ENCODE peak calls at places on chromosomes 4 and X, in ten cellular contexts. One of them, this sample, is unnamed.

GRCh38 chr4:57231781-57232180 is 121.6 kb upstream of the IGFBP7 start:
- DNase-seq in cardiac muscle cell: no peak
- DNase-seq in CD4-positive, alpha-beta memory T cell: no peak
- DNase-seq in heart left ventricle: no peak
- DNase-seq in naive thymus-derived CD4-positive, alpha-beta T cell: no peak
- DNase-seq in uterus: no peak
- DNase-seq in GM12878: no peak
- DNase-seq in heart right ventricle: no peak
- DNase-seq in fibroblast of lung: peak; percentile 3
- DNase-seq in ovary: no peak
- DNase-seq in this sample: no peak

GRCh38 chrX:20205927-20206708 is 60.6 kb downstream of the RPS6KA3 start:
- DNase-seq in ovary: no peak
- DNase-seq in cardiac muscle cell: no peak
- DNase-seq in heart left ventricle: peak; percentile 42
- DNase-seq in fibroblast of lung: no peak
- DNase-seq in GM12878: no peak
- DNase-seq in naive thymus-derived CD4-positive, alpha-beta T cell: no peak
- DNase-seq in heart right ventricle: peak; percentile 15
- DNase-seq in CD4-positive, alpha-beta memory T cell: no peak
- DNase-seq in uterus: no peak
- DNase-seq in this sample: no peak

GRCh38 chr4:37687175-37687525 is 974 bp upstream of the RELL1 start:
- DNase-seq in fibroblast of lung: no peak
- DNase-seq in heart right ventricle: no peak
- DNase-seq in heart left ventricle: no peak
- DNase-seq in cardiac muscle cell: no peak
- DNase-seq in uterus: no peak
- DNase-seq in CD4-positive, alpha-beta memory T cell: no peak
- DNase-seq in GM12878: no peak
- DNase-seq in naive thymus-derived CD4-positive, alpha-beta T cell: no peak
- DNase-seq in ovary: no peak
- DNase-seq in this sample: no peak

GRCh38 chr4:107115185-107115847 is 79.2 kb upstream of the DKK2 start:
- DNase-seq in ovary: no peak
- DNase-seq in uterus: no peak
- DNase-seq in naive thymus-derived CD4-positive, alpha-beta T cell: no peak
- DNase-seq in GM12878: no peak
- DNase-seq in CD4-positive, alpha-beta memory T cell: no peak
- DNase-seq in fibroblast of lung: peak; percentile 67
- DNase-seq in cardiac muscle cell: peak; percentile 22
- DNase-seq in heart left ventricle: no peak
- DNase-seq in heart right ventricle: no peak
- DNase-seq in this sample: no peak

GRCh38 chr4:130568746-130569145 is 1472.8 kb downstream of the C4orf33 start:
- DNase-seq in naive thymus-derived CD4-positive, alpha-beta T cell: no peak
- DNase-seq in fibroblast of lung: no peak
- DNase-seq in CD4-positive, alpha-beta memory T cell: no peak
- DNase-seq in heart right ventricle: no peak
- DNase-seq in uterus: no peak
- DNase-seq in cardiac muscle cell: no peak
- DNase-seq in heart left ventricle: no peak
- DNase-seq in ovary: no peak
- DNase-seq in GM12878: no peak
- DNase-seq in this sample: peak; percentile 21

GRCh38 chrX:51747671-51748070 is 4.4 kb downstream of the GSPT2 start:
- DNase-seq in cardiac muscle cell: peak; percentile 53
- DNase-seq in naive thymus-derived CD4-positive, alpha-beta T cell: no peak
- DNase-seq in GM12878: no peak
- DNase-seq in heart left ventricle: no peak
- DNase-seq in uterus: no peak
- DNase-seq in heart right ventricle: no peak
- DNase-seq in fibroblast of lung: peak; percentile 18
- DNase-seq in ovary: no peak
- DNase-seq in CD4-positive, alpha-beta memory T cell: no peak
- DNase-seq in this sample: no peak

GRCh38 chr4:22334155-22334554 is 181.7 kb downstream of the ADGRA3 start:
- DNase-seq in CD4-positive, alpha-beta memory T cell: no peak
- DNase-seq in heart left ventricle: no peak
- DNase-seq in GM12878: no peak
- DNase-seq in naive thymus-derived CD4-positive, alpha-beta T cell: no peak
- DNase-seq in cardiac muscle cell: no peak
- DNase-seq in heart right ventricle: no peak
- DNase-seq in fibroblast of lung: no peak
- DNase-seq in ovary: no peak
- DNase-seq in uterus: no peak
- DNase-seq in this sample: no peak

GRCh38 chrX:134572816-134573682 is 85.2 kb downstream of the PLAC1 start:
- DNase-seq in heart left ventricle: no peak
- DNase-seq in GM12878: no peak
- DNase-seq in cardiac muscle cell: no peak
- DNase-seq in ovary: no peak
- DNase-seq in heart right ventricle: no peak
- DNase-seq in uterus: no peak
- DNase-seq in fibroblast of lung: no peak
- DNase-seq in naive thymus-derived CD4-positive, alpha-beta T cell: no peak
- DNase-seq in CD4-positive, alpha-beta memory T cell: no peak
- DNase-seq in this sample: no peak

GRCh38 chr4:23384741-23385140 is 505.1 kb downstream of the PPARGC1A start:
- DNase-seq in heart right ventricle: no peak
- DNase-seq in cardiac muscle cell: peak; percentile 6
- DNase-seq in GM12878: no peak
- DNase-seq in fibroblast of lung: peak; percentile 35
- DNase-seq in naive thymus-derived CD4-positive, alpha-beta T cell: no peak
- DNase-seq in ovary: no peak
- DNase-seq in uterus: no peak
- DNase-seq in heart left ventricle: no peak
- DNase-seq in CD4-positive, alpha-beta memory T cell: no peak
- DNase-seq in this sample: no peak

DNA sequence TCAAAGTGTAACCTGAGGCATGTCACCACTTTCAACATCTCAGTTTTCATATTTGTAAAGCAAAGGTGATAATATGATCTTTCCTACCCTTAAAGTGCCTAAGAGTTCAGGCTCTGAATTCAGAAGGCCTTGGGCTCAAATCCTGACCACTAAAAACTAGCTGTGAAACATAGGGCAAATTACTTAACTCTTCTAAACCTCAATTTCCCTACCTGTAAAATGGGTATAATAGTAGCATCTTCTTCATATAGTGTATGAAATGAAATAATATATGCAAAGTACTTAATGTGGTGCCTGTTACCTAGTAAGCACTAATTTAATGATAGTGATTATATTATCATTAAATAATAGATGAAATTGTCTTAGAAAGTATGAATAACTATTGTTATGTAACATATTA is 7.0 kb upstream of the WDR44 start:
- DNase-seq in GM12878: no peak
- DNase-seq in heart left ventricle: no peak
- DNase-seq in ovary: no peak
- DNase-seq in naive thymus-derived CD4-positive, alpha-beta T cell: no peak
- DNase-seq in fibroblast of lung: no peak
- DNase-seq in cardiac muscle cell: no peak
- DNase-seq in CD4-positive, alpha-beta memory T cell: no peak
- DNase-seq in uterus: no peak
- DNase-seq in heart right ventricle: no peak
- DNase-seq in this sample: no peak
- H3K9me3 ChIP-seq in GM12878: no peaks in the 10 kb centered on the region
- H3K9me3 ChIP-seq in heart left ventricle: no peaks in the 10 kb centered on the region
- H3K9me3 ChIP-seq in ovary: no peaks in the 10 kb centered on the region
- H3K9me3 ChIP-seq in naive thymus-derived CD4-positive, alpha-beta T cell: no peaks in the 10 kb centered on the region
- H3K9me3 ChIP-seq in fibroblast of lung: no peaks in the 10 kb centered on the region
- H3K9me3 ChIP-seq in cardiac muscle cell: no peaks in the 10 kb centered on the region
- H3K9me3 ChIP-seq in CD4-positive, alpha-beta memory T cell: no peaks in the 10 kb centered on the region
- H3K9me3 ChIP-seq in uterus: no peaks in the 10 kb centered on the region
- H3K9me3 ChIP-seq in heart right ventricle: no peaks in the 10 kb centered on the region
- H3K9me3 ChIP-seq in this sample: no peaks in the 10 kb centered on the region

DNA sequence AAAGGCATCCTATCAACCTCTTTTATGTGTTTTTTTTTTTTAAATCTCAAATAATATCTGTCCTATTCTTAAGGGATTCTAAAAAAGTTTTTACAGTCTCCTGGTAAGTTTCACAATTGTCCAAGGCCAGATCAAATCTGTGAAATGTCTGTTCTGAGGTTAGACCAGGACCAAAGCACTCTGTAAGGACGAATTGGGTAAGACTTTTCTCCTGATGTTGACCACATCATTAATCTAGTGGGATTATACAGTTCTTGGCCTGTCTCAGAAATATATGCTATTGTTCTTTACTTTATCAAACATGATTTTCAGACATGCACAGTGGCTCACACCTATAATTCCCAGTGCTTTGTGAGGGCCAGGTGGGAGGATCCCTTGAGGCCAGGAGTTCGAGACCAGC is 45.8 kb upstream of the TMEM131L start:
- DNase-seq in heart left ventricle: no peak
- DNase-seq in cardiac muscle cell: peak; percentile 30
- DNase-seq in naive thymus-derived CD4-positive, alpha-beta T cell: no peak
- DNase-seq in heart right ventricle: no peak
- DNase-seq in fibroblast of lung: peak; percentile 11
- DNase-seq in uterus: no peak
- DNase-seq in ovary: no peak
- DNase-seq in CD4-positive, alpha-beta memory T cell: no peak
- DNase-seq in GM12878: no peak
- DNase-seq in this sample: no peak
- H3K4me3 ChIP-seq in heart left ventricle: no peak overlapping the region
- H3K4me3 ChIP-seq in cardiac muscle cell: no peak overlapping the region
- H3K4me3 ChIP-seq in naive thymus-derived CD4-positive, alpha-beta T cell: no peak overlapping the region
- H3K4me3 ChIP-seq in heart right ventricle: no peak overlapping the region
- H3K4me3 ChIP-seq in fibroblast of lung: no peak overlapping the region
- H3K4me3 ChIP-seq in uterus: no peak overlapping the region
- H3K4me3 ChIP-seq in ovary: no peak overlapping the region
- H3K4me3 ChIP-seq in CD4-positive, alpha-beta memory T cell: no peak overlapping the region
- H3K4me3 ChIP-seq in GM12878: no peak overlapping the region
- H3K4me3 ChIP-seq in this sample: no peak overlapping the region

GRCh38 chrX:81537723-81538122 is 335.8 kb downstream of the SH3BGRL start:
- DNase-seq in uterus: no peak
- DNase-seq in heart right ventricle: no peak
- DNase-seq in heart left ventricle: no peak
- DNase-seq in ovary: no peak
- DNase-seq in CD4-positive, alpha-beta memory T cell: no peak
- DNase-seq in GM12878: no peak
- DNase-seq in cardiac muscle cell: no peak
- DNase-seq in naive thymus-derived CD4-positive, alpha-beta T cell: no peak
- DNase-seq in fibroblast of lung: no peak
- DNase-seq in this sample: no peak

DNA sequence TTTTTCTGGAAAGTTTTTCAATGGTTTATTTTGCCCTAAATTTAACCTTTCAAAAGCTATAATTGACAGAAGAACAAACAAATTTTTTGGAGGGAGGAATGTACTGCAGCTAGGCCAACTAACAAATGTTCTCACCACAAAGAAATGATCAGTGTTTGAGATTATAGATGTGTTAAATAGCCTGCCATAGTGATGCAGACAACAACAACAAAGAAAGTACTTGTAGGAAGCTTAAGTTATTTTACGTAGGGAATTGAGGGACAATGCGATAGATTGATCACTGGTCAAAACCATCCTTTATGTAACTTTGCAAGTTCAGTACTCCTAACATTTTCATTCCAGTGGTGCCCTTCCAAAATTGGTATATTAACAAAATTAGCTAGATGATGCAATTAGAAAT is 340.4 kb downstream of the SH3BGRL start:
- DNase-seq in cardiac muscle cell: no peak
- DNase-seq in uterus: no peak
- DNase-seq in fibroblast of lung: no peak
- DNase-seq in GM12878: no peak
- DNase-seq in heart left ventricle: no peak
- DNase-seq in heart right ventricle: no peak
- DNase-seq in CD4-positive, alpha-beta memory T cell: no peak
- DNase-seq in naive thymus-derived CD4-positive, alpha-beta T cell: no peak
- DNase-seq in ovary: no peak
- DNase-seq in this sample: no peak
- H3K9me3 ChIP-seq in cardiac muscle cell: no peaks in the 10 kb centered on the region
- H3K9me3 ChIP-seq in uterus: no peaks in the 10 kb centered on the region
- H3K9me3 ChIP-seq in fibroblast of lung: no peaks in the 10 kb centered on the region
- H3K9me3 ChIP-seq in GM12878: no peaks in the 10 kb centered on the region
- H3K9me3 ChIP-seq in heart left ventricle: no peaks in the 10 kb centered on the region
- H3K9me3 ChIP-seq in heart right ventricle: peaks cover 9% of the 10 kb centered on the region
- H3K9me3 ChIP-seq in CD4-positive, alpha-beta memory T cell: no peaks in the 10 kb centered on the region
- H3K9me3 ChIP-seq in naive thymus-derived CD4-positive, alpha-beta T cell: no peaks in the 10 kb centered on the region
- H3K9me3 ChIP-seq in ovary: no peaks in the 10 kb centered on the region
- H3K9me3 ChIP-seq in this sample: no peaks in the 10 kb centered on the region

DNA sequence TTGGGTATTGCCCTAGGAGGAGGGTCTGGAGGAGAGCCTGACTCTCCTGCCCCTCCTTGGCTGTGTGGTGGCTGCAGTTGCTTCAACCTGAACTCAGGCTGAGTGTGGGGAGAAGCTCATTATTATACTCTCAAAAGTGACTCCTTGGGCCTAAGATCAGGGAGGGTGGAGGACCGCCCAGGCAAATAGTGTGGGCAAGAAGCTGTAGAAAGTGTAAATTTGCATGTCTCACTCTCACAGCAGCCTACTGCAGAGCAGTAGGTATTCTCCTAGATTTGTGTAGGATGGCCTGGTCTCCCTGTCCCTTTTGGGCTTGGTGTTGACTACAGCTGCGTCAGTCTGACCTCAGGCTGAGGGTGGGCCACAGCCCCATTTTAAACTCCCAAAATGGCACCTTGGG is 156.1 kb downstream of the ZNF330 start:
- DNase-seq in heart right ventricle: no peak
- DNase-seq in fibroblast of lung: no peak
- DNase-seq in GM12878: no peak
- DNase-seq in ovary: no peak
- DNase-seq in CD4-positive, alpha-beta memory T cell: no peak
- DNase-seq in naive thymus-derived CD4-positive, alpha-beta T cell: no peak
- DNase-seq in uterus: no peak
- DNase-seq in heart left ventricle: no peak
- DNase-seq in cardiac muscle cell: no peak
- DNase-seq in this sample: no peak
- H3K4me3 ChIP-seq in heart right ventricle: no peak overlapping the region
- H3K4me3 ChIP-seq in fibroblast of lung: no peak overlapping the region
- H3K4me3 ChIP-seq in GM12878: no peak overlapping the region
- H3K4me3 ChIP-seq in ovary: no peak overlapping the region
- H3K4me3 ChIP-seq in CD4-positive, alpha-beta memory T cell: no peak overlapping the region
- H3K4me3 ChIP-seq in naive thymus-derived CD4-positive, alpha-beta T cell: no peak overlapping the region
- H3K4me3 ChIP-seq in uterus: no peak overlapping the region
- H3K4me3 ChIP-seq in heart left ventricle: no peak overlapping the region
- H3K4me3 ChIP-seq in cardiac muscle cell: no peak overlapping the region
- H3K4me3 ChIP-seq in this sample: no peak overlapping the region

DNA sequence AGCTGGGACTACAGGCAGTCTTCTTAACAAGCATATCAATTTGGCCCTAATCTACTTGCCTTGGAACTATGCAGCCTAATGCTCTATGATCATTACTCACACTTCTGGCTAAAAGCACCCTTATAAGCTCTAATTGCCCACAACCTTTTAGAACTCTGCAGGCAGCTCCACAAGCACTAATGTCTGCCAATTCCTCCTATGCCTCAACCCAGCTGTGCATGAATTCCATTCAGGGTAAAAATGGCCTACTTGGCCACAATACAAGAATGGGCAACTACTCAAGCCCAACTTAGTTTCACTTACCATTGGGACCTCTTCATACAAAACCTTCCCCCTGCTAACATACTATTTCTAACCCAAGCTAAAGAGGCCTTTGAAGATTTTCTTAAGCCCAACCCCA is 51.7 kb downstream of the ZNF718 start:
- DNase-seq in CD4-positive, alpha-beta memory T cell: no peak
- DNase-seq in GM12878: no peak
- DNase-seq in ovary: no peak
- DNase-seq in cardiac muscle cell: no peak
- DNase-seq in uterus: no peak
- DNase-seq in fibroblast of lung: no peak
- DNase-seq in naive thymus-derived CD4-positive, alpha-beta T cell: no peak
- DNase-seq in heart left ventricle: no peak
- DNase-seq in heart right ventricle: no peak
- DNase-seq in this sample: no peak
- H3K9me3 ChIP-seq in CD4-positive, alpha-beta memory T cell: peaks cover 4% of the 10 kb centered on the region
- H3K9me3 ChIP-seq in GM12878: peaks cover 13% of the 10 kb centered on the region
- H3K9me3 ChIP-seq in ovary: no peaks in the 10 kb centered on the region
- H3K9me3 ChIP-seq in cardiac muscle cell: peaks cover 5% of the 10 kb centered on the region
- H3K9me3 ChIP-seq in uterus: peaks cover 46% of the 10 kb centered on the region
- H3K9me3 ChIP-seq in fibroblast of lung: no peaks in the 10 kb centered on the region
- H3K9me3 ChIP-seq in naive thymus-derived CD4-positive, alpha-beta T cell: peaks cover 5% of the 10 kb centered on the region
- H3K9me3 ChIP-seq in heart left ventricle: peaks cover 100% of the 10 kb centered on the region
- H3K9me3 ChIP-seq in heart right ventricle: peaks cover 71% of the 10 kb centered on the region
- H3K9me3 ChIP-seq in this sample: peaks cover 5% of the 10 kb centered on the region

GRCh38 chr4:176277162-176277904 is 8.3 kb upstream of the ASB5 start:
- DNase-seq in naive thymus-derived CD4-positive, alpha-beta T cell: no peak
- DNase-seq in ovary: peak; percentile 33
- DNase-seq in uterus: peak; percentile 43
- DNase-seq in cardiac muscle cell: peak; percentile 74
- DNase-seq in heart right ventricle: peak; percentile 44
- DNase-seq in CD4-positive, alpha-beta memory T cell: no peak
- DNase-seq in heart left ventricle: peak; percentile 58
- DNase-seq in fibroblast of lung: peak; percentile 81
- DNase-seq in GM12878: no peak
- DNase-seq in this sample: peak; percentile 51
- H3K4me3 ChIP-seq in naive thymus-derived CD4-positive, alpha-beta T cell: no peak overlapping the region
- H3K4me3 ChIP-seq in ovary: no peak overlapping the region
- H3K4me3 ChIP-seq in uterus: no peak overlapping the region
- H3K4me3 ChIP-seq in cardiac muscle cell: no peak overlapping the region
- H3K4me3 ChIP-seq in heart right ventricle: no peak overlapping the region
- H3K4me3 ChIP-seq in CD4-positive, alpha-beta memory T cell: no peak overlapping the region
- H3K4me3 ChIP-seq in heart left ventricle: no peak overlapping the region
- H3K4me3 ChIP-seq in fibroblast of lung: no peak overlapping the region
- H3K4me3 ChIP-seq in GM12878: no peak overlapping the region
- H3K4me3 ChIP-seq in this sample: no peak overlapping the region